ENCODE peak calls at places on chromosome 21, in ten cellular contexts. One of them, this sample, is unnamed.

GRCh38 chr21:38293765-38294164 is 37.0 kb downstream of the KCNJ15 start:
- DNase-seq in lung microvascular endothelial cell: peak
- DNase-seq in activated T-cell treated with anti-CD3 and anti-CD28 coated beads, Interleukin-2, amount 50 U/mL, for 72 hours: no peak
- DNase-seq in foreskin fibroblast: no peak
- DNase-seq in occipital lobe: no peak
- DNase-seq in GM03348: no peak
- DNase-seq in HS-5: no peak
- DNase-seq in 8988T: no peak
- DNase-seq in Calu3: no peak
- DNase-seq in stimulated activated CD8-positive, alpha-beta memory T cell treated with anti-CD3 and anti-CD28 coated beads, Interleukin-15, amount 100 ng/mL, for 1 hour: no peak
- DNase-seq in this sample: no peak

GRCh38 chr21:38777521-38777920 is 28.2 kb upstream of the ETS2 start:
- DNase-seq in activated T-cell treated with anti-CD3 and anti-CD28 coated beads, Interleukin-2, amount 50 U/mL, for 72 hours: peak
- DNase-seq in GM03348: no peak
- DNase-seq in 8988T: no peak
- DNase-seq in stimulated activated CD8-positive, alpha-beta memory T cell treated with anti-CD3 and anti-CD28 coated beads, Interleukin-15, amount 100 ng/mL, for 1 hour: no peak
- DNase-seq in HS-5: no peak
- DNase-seq in Calu3: no peak
- DNase-seq in occipital lobe: no peak
- DNase-seq in lung microvascular endothelial cell: no peak
- DNase-seq in foreskin fibroblast: no peak
- DNase-seq in this sample: no peak

GRCh38 chr21:46401186-46401910 is 57.3 kb upstream of the DIP2A start:
- DNase-seq in HS-5: no peak
- DNase-seq in stimulated activated CD8-positive, alpha-beta memory T cell treated with anti-CD3 and anti-CD28 coated beads, Interleukin-15, amount 100 ng/mL, for 1 hour: no peak
- DNase-seq in lung microvascular endothelial cell: no peak
- DNase-seq in GM03348: no peak
- DNase-seq in Calu3: no peak
- DNase-seq in activated T-cell treated with anti-CD3 and anti-CD28 coated beads, Interleukin-2, amount 50 U/mL, for 72 hours: no peak
- DNase-seq in 8988T: no peak
- DNase-seq in occipital lobe: no peak
- DNase-seq in foreskin fibroblast: no peak
- DNase-seq in this sample: no peak

GRCh38 chr21:25838809-25839208 is 104.0 kb downstream of the GABPA start:
- DNase-seq in activated T-cell treated with anti-CD3 and anti-CD28 coated beads, Interleukin-2, amount 50 U/mL, for 72 hours: no peak
- DNase-seq in foreskin fibroblast: no peak
- DNase-seq in stimulated activated CD8-positive, alpha-beta memory T cell treated with anti-CD3 and anti-CD28 coated beads, Interleukin-15, amount 100 ng/mL, for 1 hour: no peak
- DNase-seq in 8988T: no peak
- DNase-seq in lung microvascular endothelial cell: no peak
- DNase-seq in GM03348: no peak
- DNase-seq in Calu3: no peak
- DNase-seq in HS-5: no peak
- DNase-seq in occipital lobe: no peak
- DNase-seq in this sample: no peak

GRCh38 chr21:37871121-37871862 is 45.0 kb downstream of the KCNJ6 start:
- DNase-seq in activated T-cell treated with anti-CD3 and anti-CD28 coated beads, Interleukin-2, amount 50 U/mL, for 72 hours: no peak
- DNase-seq in stimulated activated CD8-positive, alpha-beta memory T cell treated with anti-CD3 and anti-CD28 coated beads, Interleukin-15, amount 100 ng/mL, for 1 hour: no peak
- DNase-seq in lung microvascular endothelial cell: no peak
- DNase-seq in HS-5: no peak
- DNase-seq in occipital lobe: no peak
- DNase-seq in Calu3: no peak
- DNase-seq in foreskin fibroblast: peak
- DNase-seq in GM03348: peak
- DNase-seq in 8988T: no peak
- DNase-seq in this sample: no peak

GRCh38 chr21:33969600-33969999 is 54.0 kb upstream of the ATP5PO start:
- DNase-seq in GM03348: no peak
- DNase-seq in HS-5: no peak
- DNase-seq in occipital lobe: no peak
- DNase-seq in activated T-cell treated with anti-CD3 and anti-CD28 coated beads, Interleukin-2, amount 50 U/mL, for 72 hours: no peak
- DNase-seq in Calu3: no peak
- DNase-seq in foreskin fibroblast: no peak
- DNase-seq in 8988T: no peak
- DNase-seq in lung microvascular endothelial cell: no peak
- DNase-seq in stimulated activated CD8-positive, alpha-beta memory T cell treated with anti-CD3 and anti-CD28 coated beads, Interleukin-15, amount 100 ng/mL, for 1 hour: no peak
- DNase-seq in this sample: no peak

GRCh38 chr21:31612889-31613785 is 46.4 kb upstream of the SOD1 start:
- DNase-seq in stimulated activated CD8-positive, alpha-beta memory T cell treated with anti-CD3 and anti-CD28 coated beads, Interleukin-15, amount 100 ng/mL, for 1 hour: no peak
- DNase-seq in HS-5: peak
- DNase-seq in GM03348: no peak
- DNase-seq in foreskin fibroblast: peak
- DNase-seq in occipital lobe: no peak
- DNase-seq in activated T-cell treated with anti-CD3 and anti-CD28 coated beads, Interleukin-2, amount 50 U/mL, for 72 hours: no peak
- DNase-seq in Calu3: no peak
- DNase-seq in 8988T: no peak
- DNase-seq in lung microvascular endothelial cell: no peak
- DNase-seq in this sample: no peak

GRCh38 chr21:33650929-33651505 is 8.7 kb downstream of the ITSN1 start:
- DNase-seq in Calu3: no peak
- DNase-seq in HS-5: no peak
- DNase-seq in 8988T: no peak
- DNase-seq in occipital lobe: no peak
- DNase-seq in GM03348: no peak
- DNase-seq in lung microvascular endothelial cell: no peak
- DNase-seq in activated T-cell treated with anti-CD3 and anti-CD28 coated beads, Interleukin-2, amount 50 U/mL, for 72 hours: no peak
- DNase-seq in stimulated activated CD8-positive, alpha-beta memory T cell treated with anti-CD3 and anti-CD28 coated beads, Interleukin-15, amount 100 ng/mL, for 1 hour: no peak
- DNase-seq in foreskin fibroblast: no peak
- DNase-seq in this sample: no peak

GRCh38 chr21:42366292-42367010 is at the start of gene TFF1:
- DNase-seq in foreskin fibroblast: no peak
- DNase-seq in occipital lobe: no peak
- DNase-seq in GM03348: no peak
- DNase-seq in Calu3: peak
- DNase-seq in activated T-cell treated with anti-CD3 and anti-CD28 coated beads, Interleukin-2, amount 50 U/mL, for 72 hours: no peak
- DNase-seq in 8988T: no peak
- DNase-seq in stimulated activated CD8-positive, alpha-beta memory T cell treated with anti-CD3 and anti-CD28 coated beads, Interleukin-15, amount 100 ng/mL, for 1 hour: no peak
- DNase-seq in HS-5: no peak
- DNase-seq in lung microvascular endothelial cell: peak
- DNase-seq in this sample: no peak

GRCh38 chr21:46116846-46117585 is 19.1 kb downstream of the COL6A2 start:
- DNase-seq in foreskin fibroblast: peak
- DNase-seq in GM03348: no peak
- DNase-seq in stimulated activated CD8-positive, alpha-beta memory T cell treated with anti-CD3 and anti-CD28 coated beads, Interleukin-15, amount 100 ng/mL, for 1 hour: no peak
- DNase-seq in Calu3: no peak
- DNase-seq in lung microvascular endothelial cell: no peak
- DNase-seq in 8988T: peak
- DNase-seq in activated T-cell treated with anti-CD3 and anti-CD28 coated beads, Interleukin-2, amount 50 U/mL, for 72 hours: no peak
- DNase-seq in HS-5: no peak
- DNase-seq in occipital lobe: no peak
- DNase-seq in this sample: no peak

GRCh38 chr21:46180079-46180722 is 4.1 kb downstream of the SPATC1L start:
- DNase-seq in stimulated activated CD8-positive, alpha-beta memory T cell treated with anti-CD3 and anti-CD28 coated beads, Interleukin-15, amount 100 ng/mL, for 1 hour: no peak
- DNase-seq in occipital lobe: no peak
- DNase-seq in foreskin fibroblast: no peak
- DNase-seq in 8988T: no peak
- DNase-seq in HS-5: no peak
- DNase-seq in lung microvascular endothelial cell: no peak
- DNase-seq in GM03348: peak
- DNase-seq in activated T-cell treated with anti-CD3 and anti-CD28 coated beads, Interleukin-2, amount 50 U/mL, for 72 hours: no peak
- DNase-seq in Calu3: no peak
- DNase-seq in this sample: no peak

This sample was measured in putamen.